ENCODE peak calls at places on chromosome 15, in five cellular contexts. K is A549, F is Peyer's patch, E is brain microvascular endothelial cell, Q is breast epithelium. U is an unnamed sample.

GRCh38 chr15:27490867-27491595 is 520.0 kb downstream of the GABRG3 start:
- DNase-seq in K (no peak), F (no peak), E (no peak), Q (no peak), U (no peak)

GRCh38 chr15:44159492-44159891 is 35.6 kb downstream of the FRMD5 start:
- DNase-seq in K (no peak), F (no peak), E (no peak), Q (no peak), U (no peak)

GRCh38 chr15:89004726-89005030 is 83.6 kb upstream of the ABHD2 start:
- DNase-seq in K (no peak), F (no peak), E (no peak), Q (no peak), U (no peak)

GRCh38 chr15:89090791-89091666 is 2.8 kb downstream of the ABHD2 start:
- DNase-seq in K (no peak), F (peak; percentile 74), E (peak; percentile 80), Q (peak; percentile 51), U (peak; percentile 80)

GRCh38 chr15:68646751-68647150 is 68.0 kb downstream of the CORO2B start:
- DNase-seq in K (no peak), F (no peak), E (no peak), Q (no peak), U (no peak)

GRCh38 chr15:55253580-55253979 is 36.0 kb downstream of the RAB27A start:
- DNase-seq in K (no peak), F (no peak), E (peak; percentile 19), Q (no peak), U (no peak)

GRCh38 chr15:64560998-64561397 is 100.6 kb downstream of the ZNF609 start:
- DNase-seq in K (no peak), F (no peak), E (no peak), Q (no peak), U (no peak)

GRCh38 chr15:39302936-39303335 is 277.9 kb upstream of the THBS1 start:
- DNase-seq in K (no peak), F (no peak), E (no peak), Q (no peak), U (no peak)

GRCh38 chr15:26866298-26867198 is at the start of gene GABRA5:
- DNase-seq in K (peak; percentile 67), F (no peak), E (peak; percentile 2), Q (no peak), U (peak; percentile 75)

GRCh38 chr15:78960308-78960707 is 15.5 kb upstream of the CTSH start:
- DNase-seq in K (no peak), F (no peak), E (no peak), Q (no peak), U (no peak)

GRCh38 chr15:39156636-39157255 is 424.1 kb upstream of the THBS1 start:
- DNase-seq in K (no peak), F (no peak), E (no peak), Q (no peak), U (no peak)

GRCh38 chr15:34233614-34234013 is 8.8 kb downstream of the EMC4 start:
- DNase-seq in K (no peak), F (no peak), E (no peak), Q (no peak), U (no peak)

GRCh38 chr15:39213385-39213840 is 367.5 kb upstream of the THBS1 start:
- DNase-seq in K (no peak), F (no peak), E (peak; percentile 98), Q (peak; percentile 73), U (peak; percentile 94)

GRCh38 chr15:97959738-97960363 is 652 bp upstream of the ARRDC4 start:
- DNase-seq in K (no peak), F (no peak), E (no peak), Q (no peak), U (no peak)

GRCh38 chr15:82178061-82178460 is 84.5 kb downstream of the EFL1 start:
- DNase-seq in K (no peak), F (no peak), E (peak; percentile 88), Q (no peak), U (peak; percentile 60)

GRCh38 chr15:57025264-57025939 is 107.0 kb downstream of the TCF12 start:
- DNase-seq in K (no peak), F (no peak), E (no peak), Q (no peak), U (no peak)

GRCh38 chr15:65192016-65192415 is 6.9 kb upstream of the CLPX start:
- DNase-seq in K (no peak), F (no peak), E (peak; percentile 24), Q (no peak), U (no peak)

GRCh38 chr15:100095896-100096600 is 245.7 kb downstream of the ADAMTS17 start:
- DNase-seq in K (no peak), F (no peak), E (no peak), Q (peak; percentile 11), U (no peak)

GRCh38 chr15:80590772-80591355 is 104.2 kb upstream of the ABHD17C start:
- DNase-seq in K (no peak), F (no peak), E (no peak), Q (no peak), U (no peak)

GRCh38 chr15:91857772-91858171 is 4.3 kb downstream of the SLCO3A1 start:
- DNase-seq in K (no peak), F (no peak), E (no peak), Q (no peak), U (no peak)

GRCh38 chr15:90036343-90036742 is 35.2 kb downstream of the ZNF710 start:
- DNase-seq in K (no peak), F (no peak), E (no peak), Q (no peak), U (no peak)

GRCh38 chr15:60376677-60377095 is 21.1 kb downstream of the ANXA2 start:
- DNase-seq in K (no peak), F (no peak), E (no peak), Q (no peak), U (no peak)

GRCh38 chr15:37093480-37094410 is 6.6 kb downstream of the MEIS2 start:
- DNase-seq in K (no peak), F (no peak), E (no peak), Q (no peak), U (peak; percentile 87)
- H3K27ac ChIP-seq in K (no peak overlapping the region), F (peak overlapping the region; percentile 93), E (no peak overlapping the region), Q (peak overlapping the region; percentile 95), U (peak overlapping the region; percentile 97)

GRCh38 chr15:74783072-74783807 is 1.4 kb downstream of the CSK start:
- DNase-seq in K (no peak), F (peak; percentile 70), E (no peak), Q (no peak), U (no peak)

GRCh38 chr15:74782596-74783071 is 754 bp downstream of the CSK start:
- DNase-seq in K (no peak), F (no peak), E (no peak), Q (no peak), U (no peak)

GRCh38 chr15:74780983-74781672 is 752 bp upstream of the CSK start:
- DNase-seq in K (no peak), F (peak; percentile 63), E (no peak), Q (no peak), U (peak; percentile 69)

GRCh38 chr15:74780523-74780982 is 1.3 kb upstream of the CSK start:
- DNase-seq in K (no peak), F (no peak), E (no peak), Q (no peak), U (no peak)

GRCh38 chr15:74781673-74782595 is at the start of gene CSK:
- DNase-seq in K (peak; percentile 86), F (peak; percentile 65), E (no peak), Q (no peak), U (peak; percentile 76)
- TF ChIP-seq CTCF in K (peak; percentile 97), F (peak; percentile 49), E (peak; percentile 47), Q (peak; percentile 30), U (peak; percentile 51)

DNA sequence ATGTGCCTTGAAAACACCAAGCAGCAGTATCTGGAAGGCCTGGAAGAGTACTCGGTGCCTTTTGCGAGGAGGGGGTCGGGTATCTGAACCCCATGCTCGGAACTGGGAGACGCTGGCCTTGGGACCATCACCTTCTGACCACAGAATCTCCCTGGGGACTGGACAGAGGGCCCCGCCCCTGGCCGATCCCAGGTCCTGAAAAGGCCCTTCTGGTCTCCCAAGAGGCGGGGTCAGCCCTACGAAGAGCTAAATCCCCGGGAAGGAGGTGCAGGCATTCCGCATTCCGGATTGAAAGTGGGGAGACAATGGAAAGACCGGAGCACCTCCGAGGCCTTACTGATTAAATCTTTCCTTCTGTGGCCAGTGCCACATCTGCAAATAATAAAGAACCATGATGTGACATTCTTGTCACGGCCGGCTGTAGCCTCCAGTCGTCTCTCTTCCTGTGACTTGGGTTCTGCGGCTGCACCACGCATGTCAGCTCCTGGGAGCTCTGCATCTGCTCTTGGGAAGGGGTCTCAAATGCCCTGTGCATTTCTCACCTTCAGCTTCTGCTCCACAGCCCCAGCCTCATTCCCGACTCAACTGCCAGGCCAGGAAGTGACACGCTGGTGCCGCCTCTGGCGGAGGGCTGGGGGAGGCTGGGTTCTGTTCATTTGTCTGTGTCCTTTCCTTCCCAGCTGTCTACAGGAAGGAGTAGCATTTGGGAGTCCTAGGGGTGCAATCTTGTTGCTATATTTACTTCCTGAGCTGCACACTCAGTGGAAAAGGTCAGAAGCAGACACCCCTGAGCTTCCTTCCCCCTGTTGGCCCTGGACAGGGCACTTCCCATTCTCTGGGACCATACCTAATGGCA is 173.5 kb downstream of the KLF13 start:
- DNase-seq in K (no peak), F (no peak), E (no peak), Q (no peak), U (no peak)
- H3K27ac ChIP-seq in K (no peak overlapping the region), F (no peak overlapping the region), E (no peak overlapping the region), Q (no peak overlapping the region), U (no peak overlapping the region)

DNA sequence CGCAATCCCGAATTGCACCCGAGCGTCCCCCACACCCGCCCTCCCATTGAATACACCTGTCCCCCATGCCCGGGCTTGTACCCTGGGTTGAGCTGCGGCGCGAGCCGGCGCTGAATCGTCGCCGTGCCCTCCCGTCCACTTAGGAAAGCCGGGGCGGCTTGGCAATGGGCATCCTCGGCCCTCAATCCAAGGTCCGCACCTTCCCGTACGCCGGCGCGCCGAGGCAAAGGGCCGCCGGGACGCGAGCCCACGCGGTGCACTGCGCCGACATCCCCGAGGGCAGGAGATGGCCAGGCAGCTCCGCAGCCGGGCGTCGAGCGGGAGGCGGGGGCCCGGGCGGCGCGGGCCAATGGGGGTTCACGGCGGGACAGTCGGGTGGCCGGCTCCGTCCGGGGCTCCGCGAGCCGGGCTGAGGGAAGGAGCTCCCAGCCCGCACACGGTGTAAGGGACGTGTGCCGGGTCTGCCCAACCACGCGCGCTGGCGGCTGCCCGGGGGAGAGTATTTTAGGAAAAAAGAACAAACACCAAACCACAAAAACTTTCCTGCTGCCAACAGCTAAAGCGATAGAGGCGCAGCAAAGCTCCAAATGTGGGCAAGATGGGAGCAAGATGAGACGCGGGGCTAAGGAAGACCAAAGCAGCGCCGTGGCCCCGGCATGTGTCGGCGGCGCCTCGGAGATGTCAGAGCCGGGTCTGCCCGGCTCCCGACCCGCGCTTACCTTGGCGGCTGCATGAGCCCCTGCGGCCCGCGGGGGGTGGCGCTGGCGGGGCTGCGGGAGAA is 621 bp downstream of the RGMA start:
- DNase-seq in K (peak; percentile 55), F (no peak), E (no peak), Q (no peak), U (peak; percentile 48)
- TF ChIP-seq CTCF in K (no peak), F (no peak), E (no peak), Q (no peak), U (no peak)

GRCh38 chr15:62846805-62847481 is 195.6 kb upstream of the TPM1 start:
- DNase-seq in K (no peak), F (no peak), E (no peak), Q (no peak), U (no peak)

GRCh38 chr15:62844564-62845235 is 197.8 kb upstream of the TPM1 start:
- DNase-seq in K (no peak), F (no peak), E (peak; percentile 52), Q (no peak), U (peak; percentile 45)

GRCh38 chr15:62845239-62846126 is 197.1 kb upstream of the TPM1 start:
- DNase-seq in K (peak; percentile 51), F (no peak), E (no peak), Q (no peak), U (no peak)

GRCh38 chr15:62847900-62848489 is 194.6 kb upstream of the TPM1 start:
- DNase-seq in K (peak; percentile 79), F (peak; percentile 26), E (peak; percentile 57), Q (no peak), U (peak; percentile 78)

GRCh38 chr15:62846131-62846804 is 196.3 kb upstream of the TPM1 start:
- DNase-seq in K (no peak), F (no peak), E (no peak), Q (no peak), U (no peak)
- H3K27ac ChIP-seq in K (peak overlapping the region; percentile 91), F (no peak overlapping the region), E (no peak overlapping the region), Q (no peak overlapping the region), U (no peak overlapping the region)

U was measured in cardiac muscle cell.